ENCODE peak calls at places on chromosome 18, in eight cellular contexts. T is astrocyte, J is ovary, Z is small intestine, B is fibroblast of pulmonary artery, C is SJSA1, N is IMR-90, O is heart left ventricle. P is an unnamed sample.
A peak's percentile ranks its signal among the peaks of the same experiment; 100 is the strongest.

GRCh38 chr18:48222118-48222517 is 187.1 kb downstream of the ZBTB7C start:
- DNase-seq in T (peak; percentile 39), J (peak; percentile 61), Z (peak; percentile 77), B (peak; percentile 80), C (no peak), N (no peak), O (peak; percentile 64), P (peak; percentile 93)

GRCh38 chr18:72867721-72868665 is at the start of gene NETO1:
- DNase-seq in T (no peak), J (no peak), Z (no peak), B (no peak), C (no peak), N (no peak), O (no peak), P (peak; percentile 17)

GRCh38 chr18:41395695-41396094 is 559.3 kb upstream of the PIK3C3 start:
- DNase-seq in T (no peak), J (no peak), Z (no peak), B (peak; percentile 17), C (no peak), N (peak; percentile 1), O (no peak), P (peak; percentile 28)

GRCh38 chr18:38751897-38752296 is 1186.3 kb upstream of the CELF4 start:
- DNase-seq in T (no peak), J (no peak), Z (no peak), B (no peak), C (no peak), N (no peak), O (peak; percentile 16), P (peak; percentile 71)

GRCh38 chr18:58046794-58047555 is 2.9 kb downstream of the NEDD4L start:
- DNase-seq in T (no peak), J (no peak), Z (no peak), B (no peak), C (no peak), N (no peak), O (no peak), P (no peak)

GRCh38 chr18:37956902-37957301 is 391.3 kb upstream of the CELF4 start:
- DNase-seq in T (no peak), J (no peak), Z (no peak), B (no peak), C (no peak), N (no peak), O (no peak), P (no peak)

GRCh38 chr18:13381907-13382682 is 163.5 kb downstream of the LDLRAD4 start:
- DNase-seq in T (peak; percentile 71), J (peak; percentile 61), Z (peak; percentile 81), B (peak; percentile 76), C (peak; percentile 20), N (peak; percentile 21), O (peak; percentile 82), P (no peak)

GRCh38 chr18:50986360-50987087 is 18.7 kb downstream of the ELAC1 start:
- DNase-seq in T (peak; percentile 63), J (no peak), Z (no peak), B (no peak), C (no peak), N (peak; percentile 65), O (no peak), P (peak; percentile 20)

GRCh38 chr18:57447154-57447621 is 12.0 kb downstream of the ONECUT2 start:
- DNase-seq in T (peak; percentile 8), J (no peak), Z (no peak), B (peak; percentile 43), C (no peak), N (peak; percentile 18), O (no peak), P (peak; percentile 36)

GRCh38 chr18:37450434-37451133 is 115.0 kb downstream of the CELF4 start:
- DNase-seq in T (no peak), J (peak; percentile 81), Z (peak; percentile 14), B (peak; percentile 30), C (no peak), N (peak; percentile 4), O (peak; percentile 52), P (no peak)

GRCh38 chr18:13566941-13567762 is 159.2 kb downstream of the FAM210A start:
- DNase-seq in T (no peak), J (no peak), Z (no peak), B (no peak), C (no peak), N (no peak), O (peak; percentile 56), P (no peak)

GRCh38 chr18:77992057-77992456 is 742.4 kb downstream of the GALR1 start:
- DNase-seq in T (no peak), J (no peak), Z (no peak), B (no peak), C (no peak), N (no peak), O (no peak), P (no peak)

GRCh38 chr18:59159986-59160385 is 20.3 kb downstream of the SEC11C start:
- DNase-seq in T (no peak), J (no peak), Z (no peak), B (no peak), C (no peak), N (no peak), O (no peak), P (no peak)
- H3K4me3 ChIP-seq in T (no peak overlapping the region), J (no peak overlapping the region), Z (no peak overlapping the region), B (no peak overlapping the region), C (no peak overlapping the region), N (no peak overlapping the region), O (no peak overlapping the region), P (no peak overlapping the region)

GRCh38 chr18:75916641-75916982 is 489.1 kb upstream of the SMIM21 start:
- DNase-seq in T (no peak), J (no peak), Z (no peak), B (no peak), C (no peak), N (no peak), O (no peak), P (no peak)

GRCh38 chr18:75915941-75916640 is 488.6 kb upstream of the SMIM21 start:
- DNase-seq in T (peak; percentile 33), J (peak; percentile 68), Z (no peak), B (no peak), C (no peak), N (no peak), O (peak; percentile 30), P (no peak)
- H3K4me3 ChIP-seq in T (peak overlapping the region; percentile 54), J (peak overlapping the region; percentile 37), Z (no peak overlapping the region), B (no peak overlapping the region), C (no peak overlapping the region), N (no peak overlapping the region), O (peak overlapping the region; percentile 41), P (no peak overlapping the region)

GRCh38 chr18:28034567-28034966 is 142.4 kb downstream of the CDH2 start:
- DNase-seq in T (no peak), J (no peak), Z (no peak), B (no peak), C (no peak), N (no peak), O (no peak), P (no peak)
- H3K4me3 ChIP-seq in T (no peak overlapping the region), J (no peak overlapping the region), Z (no peak overlapping the region), B (no peak overlapping the region), C (no peak overlapping the region), N (no peak overlapping the region), O (no peak overlapping the region), P (no peak overlapping the region)

DNA sequence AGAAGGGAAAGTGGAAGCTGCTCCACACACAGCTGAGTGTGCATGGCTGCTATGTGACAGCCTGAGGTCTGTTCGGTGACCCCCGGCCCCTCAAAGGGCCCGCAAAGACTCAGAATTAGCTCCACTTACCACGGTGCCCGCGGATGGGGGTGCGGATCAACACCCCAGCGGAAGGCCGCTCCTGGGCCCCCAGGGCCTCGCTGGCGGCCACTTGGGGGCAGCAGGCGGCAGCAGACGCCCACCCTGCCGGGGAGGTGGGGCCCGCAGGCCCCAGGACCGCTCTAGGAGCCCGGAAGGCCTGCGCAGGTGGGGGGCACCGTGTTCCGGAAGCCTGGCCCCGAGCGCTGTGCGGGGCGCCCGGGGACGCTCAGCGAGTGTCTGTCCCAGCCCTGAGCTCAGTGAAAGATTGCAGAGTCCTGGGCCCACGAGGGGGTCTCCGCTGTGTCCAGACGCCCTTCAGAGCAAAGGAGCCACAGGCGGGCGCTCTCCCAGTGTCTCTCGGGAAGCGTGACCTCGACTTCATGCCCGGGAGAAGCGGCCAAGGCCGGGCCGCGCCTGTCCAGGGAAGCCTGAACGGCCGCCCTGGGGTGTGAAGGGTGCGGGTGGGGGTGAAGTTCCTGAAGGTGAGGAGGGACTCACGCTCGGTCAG is 118.6 kb downstream of the VAPA start:
- DNase-seq in T (no peak), J (no peak), Z (no peak), B (no peak), C (no peak), N (no peak), O (peak; percentile 49), P (no peak)
- H3K4me3 ChIP-seq in T (no peak overlapping the region), J (no peak overlapping the region), Z (no peak overlapping the region), B (no peak overlapping the region), C (no peak overlapping the region), N (no peak overlapping the region), O (peak overlapping the region; percentile 19), P (no peak overlapping the region)

DNA sequence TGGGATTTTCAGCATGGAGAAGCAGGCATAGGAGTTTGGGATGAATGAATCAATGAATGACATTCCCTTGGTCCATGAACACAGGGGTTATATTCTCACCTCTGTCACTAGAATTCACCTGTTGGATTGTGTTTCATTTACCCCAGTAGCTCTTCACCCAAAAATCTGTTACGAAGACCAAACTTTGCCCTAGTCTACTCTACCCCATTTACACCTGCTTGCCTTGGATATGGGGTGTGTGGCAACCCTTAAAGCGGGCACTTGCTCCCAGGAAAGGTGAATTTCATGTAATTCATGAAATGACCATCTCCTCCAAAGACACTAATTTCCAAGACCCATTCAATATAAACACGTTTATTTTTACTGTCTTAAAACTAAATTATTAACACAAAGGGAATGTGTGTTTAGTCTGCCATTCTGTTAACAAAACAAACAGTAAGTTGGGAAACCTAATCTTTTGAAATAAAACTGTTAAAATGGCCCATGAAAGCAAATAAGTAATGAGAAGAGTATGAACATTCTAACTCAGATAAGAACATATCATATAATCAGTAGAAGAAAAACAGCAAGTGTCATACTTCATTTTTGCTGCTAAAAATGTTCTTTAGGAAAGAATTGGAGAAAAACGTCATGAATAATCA is 268.0 kb downstream of the NAPG start:
- DNase-seq in T (no peak), J (no peak), Z (no peak), B (no peak), C (no peak), N (peak; percentile 21), O (no peak), P (no peak)
- H3K4me3 ChIP-seq in T (no peak overlapping the region), J (no peak overlapping the region), Z (no peak overlapping the region), B (no peak overlapping the region), C (no peak overlapping the region), N (no peak overlapping the region), O (no peak overlapping the region), P (no peak overlapping the region)

DNA sequence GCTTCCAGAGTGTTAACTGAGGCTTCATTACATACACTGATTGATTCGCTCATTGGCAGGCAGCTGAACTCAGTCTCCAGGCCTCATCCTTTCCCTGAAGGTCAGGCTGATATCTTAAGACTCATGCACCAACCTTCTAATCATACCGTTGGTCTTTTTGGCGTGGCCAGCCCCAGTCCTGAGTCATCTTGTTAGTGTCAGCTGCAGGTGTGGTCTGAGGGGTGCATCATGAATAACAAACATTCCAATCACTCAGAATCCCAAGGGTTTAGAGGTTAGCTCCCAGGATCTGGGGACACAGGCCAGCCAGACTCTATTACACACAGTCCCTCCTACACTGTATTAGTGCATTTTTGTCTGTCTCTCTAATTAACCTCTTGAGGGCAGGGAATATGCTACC is 271.5 kb downstream of the HRH4 start:
- DNase-seq in T (no peak), J (no peak), Z (no peak), B (no peak), C (no peak), N (peak; percentile 39), O (no peak), P (peak; percentile 28)
- H3K4me3 ChIP-seq in T (no peak overlapping the region), J (no peak overlapping the region), Z (no peak overlapping the region), B (no peak overlapping the region), C (no peak overlapping the region), N (no peak overlapping the region), O (no peak overlapping the region), P (no peak overlapping the region)

GRCh38 chr18:79406708-79407107 is 11.0 kb downstream of the NFATC1 start:
- DNase-seq in T (no peak), J (no peak), Z (no peak), B (no peak), C (no peak), N (no peak), O (no peak), P (no peak)
- H3K4me3 ChIP-seq in T (no peak overlapping the region), J (no peak overlapping the region), Z (no peak overlapping the region), B (no peak overlapping the region), C (no peak overlapping the region), N (no peak overlapping the region), O (no peak overlapping the region), P (no peak overlapping the region)